ENCODE peak calls at places on chromosomes 13 and 19, in seven cellular contexts. K, Y, Q, P, L, C and G are unnamed samples.

GRCh38 chr13:105773887-105774538 is 761.4 kb downstream of the EFNB2 start:
- DNase-seq in Y (no peak), P (no peak), K (peak), L (no peak), C (no peak), Q (no peak), G (peak)

GRCh38 chr19:46298477-46299003 is 1.7 kb downstream of the HIF3A start:
- DNase-seq in C (no peak), Q (no peak), Y (no peak), L (no peak), K (no peak), P (peak), G (no peak)

GRCh38 chr13:97369269-97369893 is 64.6 kb upstream of the RAP2A start:
- DNase-seq in C (no peak), P (no peak), Q (peak), Y (no peak), K (no peak), L (no peak), G (peak)

GRCh38 chr13:83877901-83878300 is 4.4 kb downstream of the SLITRK1 start:
- DNase-seq in K (no peak), Q (no peak), L (no peak), P (peak), Y (no peak), C (no peak), G (no peak)

GRCh38 chr19:927044-927706 is 1.3 kb downstream of the ARID3A start:
- DNase-seq in Q (no peak), K (no peak), Y (no peak), P (no peak), L (peak), C (no peak), G (peak)

GRCh38 chr19:51593138-51593890 is 22.2 kb downstream of the ZNF175 start:
- DNase-seq in Q (no peak), K (peak), C (no peak), L (no peak), Y (no peak), P (no peak), G (no peak)

GRCh38 chr19:28577199-28577598 is 635.8 kb downstream of the UQCRFS1 start:
- DNase-seq in C (no peak), L (no peak), K (no peak), P (no peak), Q (no peak), Y (no peak), G (no peak)

GRCh38 chr13:67390462-67391093 is 160.4 kb upstream of the PCDH9 start:
- DNase-seq in L (no peak), C (no peak), Q (no peak), P (no peak), Y (no peak), K (no peak), G (peak)

GRCh38 chr19:18750295-18750970 is 40.7 kb downstream of the COMP start:
- DNase-seq in L (no peak), K (no peak), Y (no peak), C (no peak), Q (no peak), P (no peak), G (no peak)

GRCh38 chr13:95201814-95202521 is 99.3 kb downstream of the ABCC4 start:
- DNase-seq in P (no peak), Y (no peak), C (no peak), K (no peak), Q (no peak), L (no peak), G (no peak)

GRCh38 chr13:91601807-91602206 is 203.4 kb downstream of the GPC5 start:
- DNase-seq in P (no peak), L (no peak), Y (no peak), Q (no peak), K (no peak), C (no peak), G (no peak)